ENCODE peak calls at places on chromosomes 12 and 14, in four cellular contexts. U is left ventricle myocardium inferior, K is choroid plexus epithelial cell, W is fibroblast of the aortic adventitia. F is an unnamed sample.

GRCh38 chr12:95418142-95418541 is 55.8 kb upstream of the METAP2 start:
- DNase-seq in W (peak), K (no peak), U (no peak), F (no peak)

GRCh38 chr12:24719293-24719721 is 229.6 kb downstream of the BCAT1 start:
- DNase-seq in U (no peak), K (peak), W (peak), F (peak)

GRCh38 chr14:24607081-24607480 is 2.4 kb downstream of the GZMH start:
- DNase-seq in K (no peak), U (no peak), W (no peak), F (no peak)

GRCh38 chr12:23830210-23830609 is 119.3 kb downstream of the SOX5 start:
- DNase-seq in K (no peak), U (no peak), W (no peak), F (no peak)

GRCh38 chr14:87690076-87690661 is 302.8 kb downstream of the GALC start:
- DNase-seq in K (no peak), W (no peak), U (no peak), F (no peak)

GRCh38 chr12:27245039-27245438 is 953 bp downstream of the STK38L start:
- DNase-seq in W (peak), K (no peak), U (no peak), F (no peak)

GRCh38 chr12:122403115-122403770 is 19.2 kb downstream of the CLIP1 start:
- DNase-seq in W (no peak), U (no peak), K (no peak), F (no peak)

GRCh38 chr14:60965402-60965801 is 15.5 kb downstream of the TRMT5 start:
- DNase-seq in W (peak), K (peak), U (no peak), F (peak)

GRCh38 chr12:111828338-111828979 is 13.6 kb upstream of the MAPKAPK5 start:
- DNase-seq in K (no peak), W (no peak), U (no peak), F (no peak)

GRCh38 chr12:64798165-64798564 is 26.3 kb upstream of the TBC1D30 start:
- DNase-seq in U (no peak), W (no peak), K (no peak), F (no peak)

GRCh38 chr12:10361622-10362021 is 28.2 kb downstream of the KLRK1 start:
- DNase-seq in U (no peak), K (peak), W (peak), F (peak)

GRCh38 chr12:57006809-57007475 is 596 bp upstream of the ZBTB39 start:
- DNase-seq in W (no peak), U (no peak), K (no peak), F (no peak)

GRCh38 chr12:56677680-56678079 is 10.4 kb downstream of the PTGES3 start:
- DNase-seq in K (no peak), W (no peak), U (no peak), F (no peak)

GRCh38 chr14:50531595-50532501 is 521 bp downstream of the MAP4K5 start:
- DNase-seq in K (peak), U (peak), W (peak), F (peak)

GRCh38 chr14:37792124-37792523 is 196.7 kb downstream of the TTC6 start:
- DNase-seq in W (no peak), U (no peak), K (no peak), F (no peak)

GRCh38 chr14:58738189-58738836 is 100.6 kb downstream of the DACT1 start:
- DNase-seq in U (no peak), W (peak), K (peak), F (peak)

GRCh38 chr14:90820958-90821357 is 4.7 kb upstream of the TTC7B start:
- DNase-seq in U (no peak), W (peak), K (peak), F (peak)

GRCh38 chr14:92647499-92648279 is 100.7 kb downstream of the LGMN start:
- DNase-seq in U (no peak), K (no peak), W (peak), F (peak)

GRCh38 chr12:114933428-114934160 is 249.6 kb upstream of the TBX3 start:
- DNase-seq in W (peak), K (peak), U (no peak), F (peak)

GRCh38 chr12:122687091-122687490 is 16.1 kb downstream of the HCAR2 start:
- DNase-seq in U (no peak), K (peak), W (peak), F (peak)

GRCh38 chr14:99744199-99744872 is 48.9 kb upstream of the EML1 start:
- DNase-seq in W (peak), U (no peak), K (peak), F (peak)

GRCh38 chr14:99742074-99742473 is 51.1 kb upstream of the EML1 start:
- DNase-seq in K (no peak), W (no peak), U (no peak), F (no peak)

GRCh38 chr14:99741227-99741976 is 51.8 kb upstream of the EML1 start:
- DNase-seq in K (no peak), W (no peak), U (no peak), F (no peak)

GRCh38 chr14:99744873-99745224 is 48.4 kb upstream of the EML1 start:
- DNase-seq in K (no peak), U (no peak), W (no peak), F (no peak)

DNA sequence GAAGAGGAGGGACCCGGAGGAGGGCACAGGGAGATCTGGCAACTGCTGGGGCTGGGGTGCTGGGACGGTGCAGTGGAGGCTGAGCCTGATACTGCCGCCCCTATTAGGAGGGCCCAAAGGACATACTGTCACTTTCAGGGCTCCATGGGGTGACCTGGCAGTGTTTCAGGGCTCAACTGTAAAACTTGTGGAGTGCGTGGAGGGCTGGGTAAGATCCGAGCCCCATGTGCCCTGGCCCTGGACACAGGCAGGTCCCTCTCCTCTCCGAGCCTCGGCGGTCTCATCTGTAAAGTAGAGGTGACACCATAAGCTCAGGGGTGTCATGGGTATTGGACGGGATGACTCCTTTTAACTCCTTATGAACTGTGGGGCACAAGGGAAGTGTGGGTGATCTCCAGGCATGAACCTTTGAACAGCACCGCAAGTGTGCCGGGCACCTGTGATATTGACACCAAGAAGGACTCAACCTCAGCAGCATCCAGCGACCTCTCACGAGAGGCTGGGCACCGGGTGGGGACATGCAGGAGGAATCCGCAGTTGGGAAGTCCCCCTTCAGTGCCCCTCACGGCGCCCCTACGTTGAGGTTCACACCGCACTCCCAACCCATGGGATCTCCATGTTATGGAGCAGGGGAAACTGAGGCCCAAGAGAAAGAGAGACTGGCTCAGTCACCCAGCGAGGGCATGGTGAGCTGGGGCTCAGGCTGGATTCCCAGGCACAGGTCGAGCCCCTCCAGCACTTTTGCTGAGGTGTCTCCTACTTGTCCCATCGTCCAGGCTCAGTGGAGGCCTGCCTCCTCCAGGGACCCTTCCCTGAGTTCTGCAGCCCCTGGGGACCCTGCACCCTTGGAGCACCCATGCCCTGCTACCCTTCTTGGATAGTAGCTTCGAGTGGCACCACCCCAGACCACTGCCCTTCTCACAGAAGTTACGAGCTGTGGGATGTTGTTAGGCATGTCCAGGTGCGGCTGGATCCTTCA is 50.4 kb upstream of the EML1 start:
- DNase-seq in W (no peak), U (no peak), K (no peak), F (no peak)
- H3K4me3 ChIP-seq in W (no peak), U (no peak), K (no peak), F (no peak)

DNA sequence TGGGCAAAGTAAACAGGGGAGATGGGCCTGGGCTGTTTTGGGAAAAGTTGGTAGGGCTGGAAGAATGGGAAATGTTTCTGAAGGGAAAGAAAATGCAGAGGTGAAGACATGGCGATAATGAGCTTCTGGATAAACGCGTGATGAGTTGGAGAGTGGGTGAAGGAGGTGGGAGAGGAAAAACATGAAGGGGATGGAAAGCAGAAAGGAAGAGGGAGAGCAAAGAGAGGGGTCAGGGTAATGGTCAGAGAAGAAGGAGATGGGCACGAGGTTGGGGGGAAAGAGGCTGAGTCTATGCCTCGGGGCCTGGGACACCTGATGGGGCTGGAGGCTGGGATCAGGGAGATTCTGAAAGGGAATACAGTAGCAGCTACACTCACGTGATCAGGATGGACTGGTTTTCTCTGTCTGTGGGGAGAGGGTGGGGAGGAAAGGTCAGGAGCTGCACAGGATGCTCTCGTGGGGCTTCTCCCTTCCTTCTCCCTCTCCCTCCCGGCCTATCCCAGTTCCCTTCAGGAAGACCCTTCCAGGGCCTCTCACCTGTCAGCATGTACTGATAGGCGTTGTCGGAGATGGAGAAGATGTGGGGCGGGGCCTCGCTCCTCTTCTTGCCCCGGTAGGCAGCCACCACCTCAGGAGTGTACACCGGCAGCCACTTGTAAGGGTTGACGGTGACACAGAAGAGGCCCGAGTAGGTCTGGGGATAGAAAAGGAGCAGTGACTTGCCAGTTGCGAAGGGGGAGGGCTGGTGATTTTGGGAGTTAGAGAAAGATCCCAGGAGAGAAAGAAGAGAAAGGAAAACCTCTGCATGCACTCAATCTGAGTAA is 3.1 kb downstream of the MYH7 start:
- DNase-seq in K (no peak), W (no peak), U (no peak), F (no peak)
- H3K4me3 ChIP-seq in K (no peak), W (no peak), U (no peak), F (no peak)

GRCh38 chr12:41189395-41190251 is 1.5 kb downstream of the PDZRN4 start:
- DNase-seq in W (no peak), K (no peak), U (no peak), F (no peak)
- H3K4me3 ChIP-seq in W (no peak), K (no peak), U (peak), F (no peak)

GRCh38 chr12:54261817-54262402 is 18.0 kb downstream of the CBX5 start:
- DNase-seq in K (peak), W (peak), U (no peak), F (no peak)

GRCh38 chr12:54257332-54257731 is 22.6 kb downstream of the CBX5 start:
- DNase-seq in U (no peak), K (no peak), W (no peak), F (no peak)

GRCh38 chr12:54262403-54262925 is 17.5 kb downstream of the CBX5 start:
- DNase-seq in K (peak), W (peak), U (no peak), F (peak)

GRCh38 chr12:54258286-54258685 is 21.6 kb downstream of the CBX5 start:
- DNase-seq in K (peak), U (no peak), W (peak), F (peak)

DNA sequence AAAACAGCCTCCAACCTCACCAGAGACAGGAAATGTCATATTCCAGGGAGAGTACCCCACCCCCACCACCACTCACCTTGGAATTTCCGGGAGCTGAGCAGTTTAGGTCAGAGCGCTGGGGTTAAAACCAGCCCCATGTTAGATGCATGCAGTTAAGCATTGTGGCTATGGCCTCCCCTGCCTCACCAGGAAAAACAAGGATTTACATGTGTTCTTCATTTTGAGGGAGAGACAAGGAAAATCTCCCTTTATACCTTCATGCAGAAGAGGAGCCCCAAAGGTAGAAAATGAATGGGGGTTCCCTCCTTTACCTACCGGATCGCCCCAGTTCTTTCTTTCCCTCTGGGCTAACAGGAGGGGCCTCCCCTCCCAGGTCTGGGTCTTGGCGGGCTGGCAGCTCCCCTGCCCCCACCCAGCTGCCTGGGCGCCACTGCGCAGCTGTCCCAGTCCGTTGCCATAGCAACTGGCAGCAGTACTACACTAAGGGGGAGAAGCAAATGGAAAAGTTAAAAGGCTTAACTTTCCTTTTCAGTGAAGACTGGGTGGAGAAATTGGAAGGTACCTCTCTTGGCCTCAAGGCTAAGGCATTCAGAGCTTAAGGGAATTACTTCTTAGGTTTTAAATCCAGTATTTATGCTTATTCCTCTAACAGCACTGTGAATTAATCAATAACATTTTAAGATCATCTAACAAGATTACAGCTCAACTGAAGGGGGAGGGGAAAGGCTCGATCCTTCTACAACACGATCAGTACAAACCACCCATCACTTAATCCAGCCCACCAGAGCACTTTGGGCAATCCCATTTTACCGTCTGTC is 20.5 kb downstream of the CBX5 start:
- DNase-seq in U (peak), K (peak), W (peak), F (peak)
- H3K4me3 ChIP-seq in U (peak), K (peak), W (peak), F (peak)

DNA sequence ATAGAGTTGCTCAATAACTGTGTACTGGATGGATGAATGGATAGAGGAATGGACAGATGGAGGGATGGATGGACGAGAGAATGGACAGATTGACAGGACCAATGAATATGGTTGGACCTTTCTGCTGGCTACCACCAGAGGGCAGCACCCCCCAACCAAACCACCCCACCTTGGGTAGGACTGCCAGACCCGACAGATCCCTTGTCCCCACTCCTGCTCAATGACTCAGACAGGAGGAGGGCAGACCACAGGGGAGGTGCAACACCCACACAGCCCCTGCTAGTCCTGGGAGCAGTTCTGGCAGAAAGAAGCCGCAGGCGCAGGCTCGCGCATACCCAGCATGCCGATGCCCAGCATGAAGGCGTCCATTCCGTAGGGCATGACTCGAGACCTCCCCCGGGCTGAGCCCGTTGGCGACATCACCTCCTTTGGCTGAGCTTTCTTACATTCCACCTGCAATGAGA is 12.4 kb downstream of the MSI1 start:
- DNase-seq in U (peak), W (peak), K (peak), F (peak)
- H3K4me3 ChIP-seq in U (no peak), W (no peak), K (no peak), F (no peak)

GRCh38 chr14:63544641-63545234 is 1.6 kb upstream of the PPP2R5E start:
- DNase-seq in U (no peak), K (peak), W (peak), F (peak)
- H3K4me3 ChIP-seq in U (peak), K (peak), W (peak), F (peak)

DNA sequence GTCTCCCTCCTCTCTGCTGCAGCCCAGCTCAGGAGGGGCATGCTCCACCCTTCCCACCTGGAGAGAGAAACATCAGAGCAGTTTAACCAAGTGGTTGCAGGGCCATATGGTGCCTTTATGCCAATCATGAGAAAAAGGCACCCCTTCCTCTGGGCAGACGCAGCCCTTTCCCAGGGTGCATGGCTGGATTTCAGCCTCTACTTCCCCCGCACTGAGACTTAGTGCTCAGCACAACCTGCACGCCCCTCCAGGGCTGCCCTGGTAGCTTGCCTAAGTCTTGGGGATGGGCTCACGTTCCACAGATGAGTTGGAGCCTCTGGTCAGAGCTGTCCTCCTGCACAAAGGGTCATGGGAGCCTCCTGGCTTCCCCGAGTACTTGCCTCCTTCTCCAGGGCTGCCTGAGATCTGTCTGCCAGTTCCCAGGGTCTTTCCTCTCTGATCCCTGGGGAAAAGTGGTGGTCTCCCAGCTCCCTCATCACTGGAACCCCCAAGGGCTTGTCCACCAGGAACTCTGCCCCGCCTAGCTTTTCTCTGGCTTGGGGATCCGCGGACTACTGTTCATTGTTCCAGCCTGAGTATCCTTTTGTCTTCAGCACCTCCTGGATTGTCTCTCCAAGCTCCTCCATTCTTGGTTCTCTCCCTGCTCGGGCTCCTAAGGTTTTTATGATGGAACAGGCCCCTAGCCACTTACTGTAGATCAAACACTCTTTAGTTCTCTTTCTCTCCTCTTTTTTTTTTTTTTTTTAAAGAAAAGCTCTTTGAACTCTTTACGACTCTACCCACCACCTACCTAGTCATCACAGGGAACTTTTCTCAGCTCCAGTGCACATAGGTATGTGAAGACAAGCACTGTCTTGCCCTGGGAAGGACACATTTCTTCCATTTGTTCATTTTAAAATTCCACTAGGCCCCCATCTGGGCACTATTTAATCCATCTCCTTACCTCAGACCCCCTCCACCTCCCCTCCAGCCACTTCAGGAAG is 6.1 kb upstream of the KRT74 start:
- DNase-seq in K (no peak), U (no peak), W (no peak), F (no peak)
- H3K4me3 ChIP-seq in K (no peak), U (no peak), W (no peak), F (no peak)

DNA sequence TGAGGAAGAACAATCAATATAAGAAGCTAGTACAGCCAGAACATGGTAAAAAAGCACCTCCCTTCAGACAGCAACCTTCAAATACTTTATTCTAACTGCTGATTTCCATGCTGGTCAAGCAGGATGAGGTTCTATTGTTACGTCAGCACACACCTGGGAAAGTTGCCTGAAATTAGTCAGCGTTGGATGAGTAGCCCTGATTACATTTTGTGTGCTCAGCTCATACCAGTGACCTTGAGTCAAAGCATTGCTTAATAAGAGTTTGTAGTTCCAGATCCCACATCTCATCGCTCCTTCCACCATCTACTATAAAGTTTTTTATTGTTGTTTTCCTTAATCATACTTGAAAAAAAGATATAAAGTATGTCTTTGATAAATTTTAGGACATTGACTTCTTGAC is 361.5 kb downstream of the EGLN3 start:
- DNase-seq in U (no peak), K (peak), W (peak), F (peak)
- H3K4me3 ChIP-seq in U (no peak), K (no peak), W (no peak), F (no peak)

F was measured in AG10803.